ENCODE peak calls at places on chromosome 5, in nine cellular contexts. One of them, this sample, is unnamed.
A peak's percentile ranks its signal among the peaks of the same experiment; 100 is the strongest.

GRCh38 chr5:547086-547924 is 23.1 kb upstream of the SLC9A3 start:
- DNase-seq in heart left ventricle: peak; percentile 22
- DNase-seq in spleen: peak; percentile 75
- DNase-seq in adrenal gland: no peak
- DNase-seq in OCI-LY7: no peak
- DNase-seq in heart right ventricle: no peak
- DNase-seq in sigmoid colon: peak; percentile 54
- DNase-seq in PC-9: no peak
- DNase-seq in A673: no peak
- DNase-seq in this sample: no peak

GRCh38 chr5:113917997-113918396 is 404.5 kb downstream of the YTHDC2 start:
- DNase-seq in adrenal gland: no peak
- DNase-seq in OCI-LY7: no peak
- DNase-seq in sigmoid colon: no peak
- DNase-seq in PC-9: no peak
- DNase-seq in A673: no peak
- DNase-seq in heart right ventricle: no peak
- DNase-seq in heart left ventricle: no peak
- DNase-seq in spleen: no peak
- DNase-seq in this sample: no peak

GRCh38 chr5:92678576-92679105 is 902.4 kb downstream of the NR2F1-AS1 start:
- DNase-seq in sigmoid colon: no peak
- DNase-seq in heart right ventricle: no peak
- DNase-seq in OCI-LY7: no peak
- DNase-seq in PC-9: no peak
- DNase-seq in heart left ventricle: no peak
- DNase-seq in spleen: no peak
- DNase-seq in A673: no peak
- DNase-seq in adrenal gland: no peak
- DNase-seq in this sample: no peak

GRCh38 chr5:127400946-127401670 is 110.5 kb downstream of the MEGF10 start:
- DNase-seq in heart left ventricle: no peak
- DNase-seq in OCI-LY7: no peak
- DNase-seq in PC-9: no peak
- DNase-seq in spleen: no peak
- DNase-seq in A673: no peak
- DNase-seq in heart right ventricle: no peak
- DNase-seq in adrenal gland: no peak
- DNase-seq in sigmoid colon: no peak
- DNase-seq in this sample: no peak

GRCh38 chr5:39080597-39081204 is 6.5 kb upstream of the RICTOR start:
- DNase-seq in spleen: no peak
- DNase-seq in adrenal gland: peak; percentile 61
- DNase-seq in sigmoid colon: peak; percentile 81
- DNase-seq in A673: peak; percentile 67
- DNase-seq in heart right ventricle: peak; percentile 27
- DNase-seq in heart left ventricle: peak; percentile 49
- DNase-seq in OCI-LY7: peak; percentile 55
- DNase-seq in PC-9: no peak
- DNase-seq in this sample: no peak

GRCh38 chr5:58849151-58849550 is 266.3 kb downstream of the RAB3C start:
- DNase-seq in spleen: no peak
- DNase-seq in adrenal gland: no peak
- DNase-seq in sigmoid colon: no peak
- DNase-seq in PC-9: no peak
- DNase-seq in A673: no peak
- DNase-seq in heart right ventricle: no peak
- DNase-seq in heart left ventricle: no peak
- DNase-seq in OCI-LY7: no peak
- DNase-seq in this sample: no peak

GRCh38 chr5:69493235-69493925 is 790 bp downstream of the OCLN start:
- DNase-seq in heart right ventricle: no peak
- DNase-seq in A673: peak; percentile 59
- DNase-seq in sigmoid colon: no peak
- DNase-seq in OCI-LY7: no peak
- DNase-seq in heart left ventricle: no peak
- DNase-seq in PC-9: peak; percentile 63
- DNase-seq in spleen: peak; percentile 79
- DNase-seq in adrenal gland: no peak
- DNase-seq in this sample: no peak

GRCh38 chr5:91219141-91219802 is 163.8 kb downstream of the ARRDC3 start:
- DNase-seq in OCI-LY7: no peak
- DNase-seq in heart right ventricle: no peak
- DNase-seq in PC-9: peak; percentile 33
- DNase-seq in adrenal gland: peak; percentile 33
- DNase-seq in sigmoid colon: peak; percentile 71
- DNase-seq in A673: peak; percentile 33
- DNase-seq in heart left ventricle: peak; percentile 30
- DNase-seq in spleen: no peak
- DNase-seq in this sample: no peak

GRCh38 chr5:64229163-64229774 is 63.6 kb downstream of the RNF180 start:
- DNase-seq in heart left ventricle: no peak
- DNase-seq in sigmoid colon: no peak
- DNase-seq in OCI-LY7: peak; percentile 43
- DNase-seq in adrenal gland: no peak
- DNase-seq in heart right ventricle: no peak
- DNase-seq in spleen: no peak
- DNase-seq in A673: peak; percentile 45
- DNase-seq in PC-9: no peak
- DNase-seq in this sample: no peak

GRCh38 chr5:123093279-123094226 is 4.5 kb downstream of the PRDM6 start:
- DNase-seq in spleen: no peak
- DNase-seq in A673: no peak
- DNase-seq in heart left ventricle: no peak
- DNase-seq in heart right ventricle: no peak
- DNase-seq in PC-9: no peak
- DNase-seq in sigmoid colon: peak; percentile 69
- DNase-seq in OCI-LY7: no peak
- DNase-seq in adrenal gland: no peak
- DNase-seq in this sample: no peak

GRCh38 chr5:10550222-10550995 is 13.5 kb upstream of the ANKRD33B start:
- DNase-seq in A673: no peak
- DNase-seq in sigmoid colon: peak; percentile 34
- DNase-seq in heart left ventricle: no peak
- DNase-seq in heart right ventricle: no peak
- DNase-seq in OCI-LY7: no peak
- DNase-seq in spleen: no peak
- DNase-seq in PC-9: no peak
- DNase-seq in adrenal gland: no peak
- DNase-seq in this sample: no peak

GRCh38 chr5:127802477-127802865 is 99.3 kb downstream of the CCDC192 start:
- DNase-seq in OCI-LY7: no peak
- DNase-seq in adrenal gland: no peak
- DNase-seq in A673: no peak
- DNase-seq in PC-9: no peak
- DNase-seq in heart right ventricle: no peak
- DNase-seq in spleen: no peak
- DNase-seq in heart left ventricle: no peak
- DNase-seq in sigmoid colon: no peak
- DNase-seq in this sample: no peak

GRCh38 chr5:135079760-135080159 is 45.7 kb upstream of the PITX1 start:
- DNase-seq in sigmoid colon: no peak
- DNase-seq in PC-9: no peak
- DNase-seq in OCI-LY7: no peak
- DNase-seq in heart right ventricle: no peak
- DNase-seq in adrenal gland: no peak
- DNase-seq in A673: no peak
- DNase-seq in spleen: peak; percentile 41
- DNase-seq in heart left ventricle: no peak
- DNase-seq in this sample: peak; percentile 43

GRCh38 chr5:67293177-67293576 is 96.6 kb upstream of the CD180 start:
- DNase-seq in PC-9: no peak
- DNase-seq in heart right ventricle: no peak
- DNase-seq in spleen: no peak
- DNase-seq in adrenal gland: no peak
- DNase-seq in heart left ventricle: no peak
- DNase-seq in sigmoid colon: no peak
- DNase-seq in A673: peak; percentile 32
- DNase-seq in OCI-LY7: no peak
- DNase-seq in this sample: no peak

GRCh38 chr5:56737002-56737621 is 78.2 kb upstream of the MAP3K1 start:
- DNase-seq in adrenal gland: no peak
- DNase-seq in heart left ventricle: peak; percentile 33
- DNase-seq in OCI-LY7: peak; percentile 46
- DNase-seq in sigmoid colon: no peak
- DNase-seq in PC-9: no peak
- DNase-seq in heart right ventricle: no peak
- DNase-seq in spleen: no peak
- DNase-seq in A673: peak; percentile 15
- DNase-seq in this sample: no peak

GRCh38 chr5:177022386-177023246 is at the start of gene ZNF346:
- DNase-seq in PC-9: peak; percentile 89
- DNase-seq in heart right ventricle: peak; percentile 90
- DNase-seq in OCI-LY7: peak; percentile 99
- DNase-seq in sigmoid colon: peak; percentile 97
- DNase-seq in A673: peak; percentile 94
- DNase-seq in heart left ventricle: peak; percentile 94
- DNase-seq in spleen: peak; percentile 96
- DNase-seq in adrenal gland: peak; percentile 95
- DNase-seq in this sample: peak; percentile 92

GRCh38 chr5:177023247-177023703 is 779 bp downstream of the ZNF346 start:
- DNase-seq in A673: peak; percentile 24
- DNase-seq in PC-9: peak; percentile 13
- DNase-seq in sigmoid colon: no peak
- DNase-seq in spleen: no peak
- DNase-seq in heart left ventricle: no peak
- DNase-seq in heart right ventricle: no peak
- DNase-seq in adrenal gland: no peak
- DNase-seq in OCI-LY7: peak; percentile 41
- DNase-seq in this sample: peak; percentile 74

GRCh38 chr5:177024559-177024958 is 2.1 kb downstream of the ZNF346 start:
- DNase-seq in OCI-LY7: no peak
- DNase-seq in A673: no peak
- DNase-seq in sigmoid colon: no peak
- DNase-seq in adrenal gland: no peak
- DNase-seq in spleen: no peak
- DNase-seq in PC-9: no peak
- DNase-seq in heart right ventricle: no peak
- DNase-seq in heart left ventricle: no peak
- DNase-seq in this sample: no peak

GRCh38 chr5:177027665-177028064 is 5.2 kb downstream of the ZNF346 start:
- DNase-seq in PC-9: no peak
- DNase-seq in heart left ventricle: no peak
- DNase-seq in heart right ventricle: no peak
- DNase-seq in spleen: no peak
- DNase-seq in OCI-LY7: no peak
- DNase-seq in adrenal gland: no peak
- DNase-seq in sigmoid colon: no peak
- DNase-seq in A673: no peak
- DNase-seq in this sample: no peak

DNA sequence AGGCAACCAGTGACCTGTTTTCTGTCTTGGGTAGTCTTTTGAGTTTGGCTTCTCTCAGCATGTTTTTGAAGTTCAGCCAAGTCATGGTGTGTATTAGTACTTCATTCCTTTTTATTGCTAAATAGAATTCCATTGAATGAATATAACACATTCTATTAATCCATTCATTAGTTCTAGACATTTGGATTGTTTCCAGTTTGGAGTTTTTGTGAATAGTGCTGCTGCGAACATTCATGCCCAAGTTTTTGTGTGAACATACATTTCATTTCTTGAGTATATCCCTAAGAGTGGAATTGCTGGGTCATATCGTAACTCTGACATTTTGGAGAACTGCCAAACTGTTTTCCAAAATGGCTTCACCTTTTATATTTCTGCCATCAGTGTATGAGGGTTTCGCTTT is 2.6 kb downstream of the ZNF346 start:
- DNase-seq in adrenal gland: no peak
- DNase-seq in spleen: no peak
- DNase-seq in PC-9: no peak
- DNase-seq in OCI-LY7: no peak
- DNase-seq in A673: peak; percentile 20
- DNase-seq in sigmoid colon: no peak
- DNase-seq in heart right ventricle: no peak
- DNase-seq in heart left ventricle: no peak
- DNase-seq in this sample: no peak
- H3K27ac ChIP-seq in adrenal gland: no peak overlapping the region
- H3K27ac ChIP-seq in spleen: no peak overlapping the region
- H3K27ac ChIP-seq in PC-9: no peak overlapping the region
- H3K27ac ChIP-seq in OCI-LY7: no peak overlapping the region
- H3K27ac ChIP-seq in A673: no peak overlapping the region
- H3K27ac ChIP-seq in sigmoid colon: peak overlapping the region; percentile 33
- H3K27ac ChIP-seq in heart right ventricle: no peak overlapping the region
- H3K27ac ChIP-seq in heart left ventricle: no peak overlapping the region
- H3K27ac ChIP-seq in this sample: no peak overlapping the region

DNA sequence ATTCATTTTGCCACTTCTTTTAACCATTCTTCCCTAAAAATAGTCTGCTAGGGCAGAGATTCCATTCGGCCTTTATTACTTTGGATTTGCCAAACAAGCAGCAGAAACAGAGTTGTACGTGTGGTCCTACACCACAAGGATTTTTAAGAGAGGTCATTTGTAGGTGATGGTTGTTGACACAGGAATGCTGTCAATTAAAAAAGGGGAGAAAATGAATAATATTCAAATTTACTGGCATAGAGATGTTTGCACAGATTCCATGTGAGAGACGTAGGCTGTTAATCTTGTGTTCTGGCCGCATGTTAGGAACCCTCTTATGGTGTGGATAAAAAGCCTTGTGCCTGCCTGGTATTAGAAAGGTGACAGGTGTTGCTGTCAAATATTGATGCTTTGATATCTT is 34.9 kb downstream of the TRIO start:
- DNase-seq in OCI-LY7: no peak
- DNase-seq in sigmoid colon: no peak
- DNase-seq in heart right ventricle: no peak
- DNase-seq in adrenal gland: no peak
- DNase-seq in spleen: no peak
- DNase-seq in heart left ventricle: no peak
- DNase-seq in A673: no peak
- DNase-seq in PC-9: no peak
- DNase-seq in this sample: no peak
- H3K4me3 ChIP-seq in OCI-LY7: no peak overlapping the region
- H3K4me3 ChIP-seq in sigmoid colon: no peak overlapping the region
- H3K4me3 ChIP-seq in heart right ventricle: no peak overlapping the region
- H3K4me3 ChIP-seq in adrenal gland: no peak overlapping the region
- H3K4me3 ChIP-seq in spleen: no peak overlapping the region
- H3K4me3 ChIP-seq in heart left ventricle: no peak overlapping the region
- H3K4me3 ChIP-seq in A673: no peak overlapping the region
- H3K4me3 ChIP-seq in PC-9: no peak overlapping the region
- H3K4me3 ChIP-seq in this sample: peak overlapping the region; percentile 22

DNA sequence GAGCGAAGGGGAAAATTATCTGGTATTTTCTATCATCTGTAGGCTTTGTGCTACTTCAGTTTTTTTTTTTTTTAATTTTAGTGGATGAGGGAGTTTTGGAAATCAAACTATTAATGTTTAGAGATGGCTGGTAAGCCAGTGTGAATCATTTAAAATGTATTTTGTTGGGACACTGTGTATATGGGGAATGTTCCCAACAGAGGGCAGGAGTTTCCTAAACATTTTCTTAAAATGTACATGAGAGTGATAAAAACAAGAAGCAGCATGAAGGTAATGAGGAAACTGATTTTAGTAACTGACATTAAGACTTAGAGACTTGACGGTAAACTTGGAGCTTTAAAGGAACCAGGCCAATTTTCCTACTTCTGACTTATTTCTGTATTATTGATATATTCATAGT is 68.2 kb upstream of the ITGA2 start:
- DNase-seq in PC-9: no peak
- DNase-seq in A673: no peak
- DNase-seq in spleen: no peak
- DNase-seq in OCI-LY7: no peak
- DNase-seq in heart right ventricle: no peak
- DNase-seq in adrenal gland: no peak
- DNase-seq in sigmoid colon: no peak
- DNase-seq in heart left ventricle: no peak
- DNase-seq in this sample: no peak
- TF ChIP-seq CTCF in PC-9: no peak
- TF ChIP-seq CTCF in A673: no peak
- TF ChIP-seq CTCF in spleen: no peak
- TF ChIP-seq CTCF in OCI-LY7: no peak
- TF ChIP-seq CTCF in heart right ventricle: no peak
- TF ChIP-seq CTCF in adrenal gland: no peak
- TF ChIP-seq CTCF in sigmoid colon: no peak
- TF ChIP-seq CTCF in heart left ventricle: no peak
- TF ChIP-seq CTCF in this sample: no peak

GRCh38 chr5:61301345-61301744 is 30.7 kb upstream of the ZSWIM6 start:
- DNase-seq in A673: no peak
- DNase-seq in heart left ventricle: no peak
- DNase-seq in OCI-LY7: no peak
- DNase-seq in sigmoid colon: no peak
- DNase-seq in heart right ventricle: no peak
- DNase-seq in spleen: no peak
- DNase-seq in PC-9: no peak
- DNase-seq in adrenal gland: no peak
- DNase-seq in this sample: no peak
- H3K27ac ChIP-seq in A673: no peak overlapping the region
- H3K27ac ChIP-seq in heart left ventricle: no peak overlapping the region
- H3K27ac ChIP-seq in OCI-LY7: no peak overlapping the region
- H3K27ac ChIP-seq in sigmoid colon: peak overlapping the region; percentile 79
- H3K27ac ChIP-seq in heart right ventricle: no peak overlapping the region
- H3K27ac ChIP-seq in spleen: no peak overlapping the region
- H3K27ac ChIP-seq in PC-9: peak overlapping the region; percentile 59
- H3K27ac ChIP-seq in adrenal gland: no peak overlapping the region
- H3K27ac ChIP-seq in this sample: peak overlapping the region; percentile 61

This sample was measured in coronary artery.